ENCODE peak calls at places on chromosomes 11 and 22, in five cellular contexts. O, P, G, W and J are unnamed samples.

GRCh38 chr11:122863704-122864326 is 18.7 kb upstream of the JHY start:
- DNase-seq in G (no peak), P (no peak), W (peak), O (peak), J (no peak)

GRCh38 chr22:32660292-32660691 is 141.2 kb upstream of the TIMP3 start:
- DNase-seq in W (peak), G (no peak), P (no peak), O (peak), J (no peak)

GRCh38 chr11:47351159-47352126 is 1.1 kb downstream of the MYBPC3 start:
- DNase-seq in W (no peak), G (no peak), P (no peak), O (no peak), J (no peak)

GRCh38 chr22:40477683-40478348 is 107.4 kb downstream of the SGSM3 start:
- DNase-seq in P (no peak), G (no peak), W (no peak), O (no peak), J (no peak)

GRCh38 chr11:86515297-86516094 is 140.8 kb downstream of the CCDC81 start:
- DNase-seq in P (no peak), O (no peak), G (peak), W (peak), J (no peak)

GRCh38 chr22:39013923-39014722 is at the start of gene APOBEC3C:
- DNase-seq in W (peak), P (peak), O (peak), G (peak), J (peak)

GRCh38 chr11:134893810-134894685 is 482.0 kb upstream of the B3GAT1 start:
- DNase-seq in O (no peak), W (no peak), P (no peak), G (no peak), J (no peak)

GRCh38 chr22:20656902-20657836 is 116.7 kb upstream of the SERPIND1 start:
- DNase-seq in G (no peak), P (no peak), W (peak), O (no peak), J (no peak)

GRCh38 chr11:24407733-24408132 is 89.1 kb upstream of the LUZP2 start:
- DNase-seq in W (no peak), O (no peak), P (no peak), G (no peak), J (no peak)

GRCh38 chr11:61482513-61482912 is 26.0 kb upstream of the LRRC10B start:
- DNase-seq in P (no peak), O (no peak), G (no peak), W (peak), J (no peak)

GRCh38 chr11:83865636-83866461 is 579.7 kb upstream of the CCDC90B start:
- DNase-seq in W (peak), G (no peak), P (no peak), O (no peak), J (no peak)

GRCh38 chr11:61532136-61533038 is 23.8 kb downstream of the LRRC10B start:
- DNase-seq in P (no peak), G (no peak), O (peak), W (peak), J (no peak)

GRCh38 chr22:26481694-26482093 is 1.9 kb downstream of the HPS4 start:
- DNase-seq in G (no peak), P (no peak), W (no peak), O (no peak), J (no peak)

GRCh38 chr11:12224537-12224893 is 114.1 kb downstream of the MICAL2 start:
- DNase-seq in G (peak), O (peak), P (peak), W (no peak), J (no peak)

GRCh38 chr11:125402436-125402835 is 93.6 kb downstream of the FEZ1 start:
- DNase-seq in W (no peak), G (no peak), O (no peak), P (no peak), J (no peak)